ENCODE peak calls at places on chromosomes 16 and 17, in ten cellular contexts. One of them, this sample, is unnamed.

GRCh38 chr16:67558859-67559258 is 3.5 kb upstream of the CTCF start:
- DNase-seq in T-helper 2 cell: no peak
- DNase-seq in frontal cortex: no peak
- DNase-seq in NB4: no peak
- DNase-seq in cardiac fibroblast: no peak
- DNase-seq in Panc1: no peak
- DNase-seq in stimulated activated CD8-positive, alpha-beta memory T cell treated with anti-CD3 and anti-CD28 coated beads, Interleukin-7, amount 100 ng/mL, for 1 hour: no peak
- DNase-seq in GM12878: no peak
- DNase-seq in HCT116: no peak
- DNase-seq in NCI-H2107: no peak
- DNase-seq in this sample: no peak

GRCh38 chr17:12627177-12627629 is 38.5 kb upstream of the MYOCD start:
- DNase-seq in T-helper 2 cell: no peak
- DNase-seq in NB4: no peak
- DNase-seq in stimulated activated CD8-positive, alpha-beta memory T cell treated with anti-CD3 and anti-CD28 coated beads, Interleukin-7, amount 100 ng/mL, for 1 hour: no peak
- DNase-seq in HCT116: no peak
- DNase-seq in NCI-H2107: no peak
- DNase-seq in Panc1: peak
- DNase-seq in GM12878: no peak
- DNase-seq in cardiac fibroblast: peak
- DNase-seq in frontal cortex: no peak
- DNase-seq in this sample: no peak

GRCh38 chr16:66930189-66930588 is 4.0 kb downstream of the CIAO2B start:
- DNase-seq in frontal cortex: no peak
- DNase-seq in NCI-H2107: no peak
- DNase-seq in T-helper 2 cell: no peak
- DNase-seq in GM12878: no peak
- DNase-seq in NB4: peak
- DNase-seq in HCT116: no peak
- DNase-seq in stimulated activated CD8-positive, alpha-beta memory T cell treated with anti-CD3 and anti-CD28 coated beads, Interleukin-7, amount 100 ng/mL, for 1 hour: no peak
- DNase-seq in Panc1: no peak
- DNase-seq in cardiac fibroblast: peak
- DNase-seq in this sample: no peak

GRCh38 chr17:51298508-51299371 is 38.4 kb downstream of the UTP18 start:
- DNase-seq in Panc1: peak
- DNase-seq in stimulated activated CD8-positive, alpha-beta memory T cell treated with anti-CD3 and anti-CD28 coated beads, Interleukin-7, amount 100 ng/mL, for 1 hour: no peak
- DNase-seq in NB4: peak
- DNase-seq in HCT116: peak
- DNase-seq in NCI-H2107: no peak
- DNase-seq in GM12878: no peak
- DNase-seq in T-helper 2 cell: no peak
- DNase-seq in cardiac fibroblast: peak
- DNase-seq in frontal cortex: peak
- DNase-seq in this sample: no peak

GRCh38 chr16:35562919-35563318 is 2103.5 kb downstream of the TP53TG3F start:
- DNase-seq in NCI-H2107: no peak
- DNase-seq in frontal cortex: no peak
- DNase-seq in stimulated activated CD8-positive, alpha-beta memory T cell treated with anti-CD3 and anti-CD28 coated beads, Interleukin-7, amount 100 ng/mL, for 1 hour: no peak
- DNase-seq in cardiac fibroblast: no peak
- DNase-seq in T-helper 2 cell: no peak
- DNase-seq in GM12878: no peak
- DNase-seq in Panc1: no peak
- DNase-seq in NB4: no peak
- DNase-seq in HCT116: no peak
- DNase-seq in this sample: no peak

GRCh38 chr16:31108035-31108793 is at the start of gene BCKDK:
- DNase-seq in cardiac fibroblast: peak
- DNase-seq in GM12878: peak
- DNase-seq in stimulated activated CD8-positive, alpha-beta memory T cell treated with anti-CD3 and anti-CD28 coated beads, Interleukin-7, amount 100 ng/mL, for 1 hour: no peak
- DNase-seq in Panc1: no peak
- DNase-seq in NCI-H2107: no peak
- DNase-seq in HCT116: peak
- DNase-seq in frontal cortex: peak
- DNase-seq in NB4: peak
- DNase-seq in T-helper 2 cell: peak
- DNase-seq in this sample: peak

GRCh38 chr16:73405851-73406250 is 357.9 kb upstream of the ZFHX3 start:
- DNase-seq in stimulated activated CD8-positive, alpha-beta memory T cell treated with anti-CD3 and anti-CD28 coated beads, Interleukin-7, amount 100 ng/mL, for 1 hour: no peak
- DNase-seq in frontal cortex: no peak
- DNase-seq in GM12878: no peak
- DNase-seq in T-helper 2 cell: no peak
- DNase-seq in cardiac fibroblast: no peak
- DNase-seq in NB4: no peak
- DNase-seq in Panc1: no peak
- DNase-seq in NCI-H2107: no peak
- DNase-seq in HCT116: no peak
- DNase-seq in this sample: no peak

GRCh38 chr16:12213180-12213579 is 236.6 kb downstream of the SNX29 start:
- DNase-seq in stimulated activated CD8-positive, alpha-beta memory T cell treated with anti-CD3 and anti-CD28 coated beads, Interleukin-7, amount 100 ng/mL, for 1 hour: no peak
- DNase-seq in HCT116: no peak
- DNase-seq in GM12878: no peak
- DNase-seq in cardiac fibroblast: no peak
- DNase-seq in frontal cortex: no peak
- DNase-seq in NCI-H2107: no peak
- DNase-seq in T-helper 2 cell: no peak
- DNase-seq in Panc1: no peak
- DNase-seq in NB4: no peak
- DNase-seq in this sample: no peak

GRCh38 chr17:42422958-42423712 is at the start of gene CAVIN1:
- DNase-seq in T-helper 2 cell: no peak
- DNase-seq in NB4: no peak
- DNase-seq in Panc1: no peak
- DNase-seq in stimulated activated CD8-positive, alpha-beta memory T cell treated with anti-CD3 and anti-CD28 coated beads, Interleukin-7, amount 100 ng/mL, for 1 hour: no peak
- DNase-seq in NCI-H2107: no peak
- DNase-seq in frontal cortex: peak
- DNase-seq in HCT116: peak
- DNase-seq in cardiac fibroblast: peak
- DNase-seq in GM12878: no peak
- DNase-seq in this sample: peak

GRCh38 chr17:65666869-65667268 is 105.4 kb upstream of the AXIN2 start:
- DNase-seq in Panc1: no peak
- DNase-seq in stimulated activated CD8-positive, alpha-beta memory T cell treated with anti-CD3 and anti-CD28 coated beads, Interleukin-7, amount 100 ng/mL, for 1 hour: no peak
- DNase-seq in NCI-H2107: no peak
- DNase-seq in cardiac fibroblast: no peak
- DNase-seq in HCT116: no peak
- DNase-seq in frontal cortex: no peak
- DNase-seq in GM12878: no peak
- DNase-seq in T-helper 2 cell: no peak
- DNase-seq in NB4: no peak
- DNase-seq in this sample: no peak

GRCh38 chr16:71474864-71475263 is 12.8 kb upstream of the ZNF23 start:
- DNase-seq in frontal cortex: no peak
- DNase-seq in cardiac fibroblast: peak
- DNase-seq in NCI-H2107: no peak
- DNase-seq in T-helper 2 cell: no peak
- DNase-seq in Panc1: no peak
- DNase-seq in GM12878: no peak
- DNase-seq in stimulated activated CD8-positive, alpha-beta memory T cell treated with anti-CD3 and anti-CD28 coated beads, Interleukin-7, amount 100 ng/mL, for 1 hour: no peak
- DNase-seq in HCT116: peak
- DNase-seq in NB4: no peak
- DNase-seq in this sample: no peak

This sample was measured in C1 segment of cervical spinal cord.